ENCODE peak calls at places on chromosome 3, in nine cellular contexts. Y, Q, K, F, L, A, X, B and I are unnamed samples.

GRCh38 chr3:77541203-77541922 is 501.5 kb downstream of the ROBO2 start:
- DNase-seq in X (no peak), B (no peak), A (no peak), Y (no peak), Q (no peak), K (no peak), L (no peak), F (no peak), I (no peak)

GRCh38 chr3:185152433-185153169 is at the start of gene C3orf70:
- DNase-seq in A (peak), Q (peak), X (peak), K (peak), F (peak), L (peak), B (peak), Y (peak), I (peak)

GRCh38 chr3:142098974-142099373 is 50.4 kb downstream of the TFDP2 start:
- DNase-seq in X (no peak), K (no peak), F (no peak), Y (no peak), A (peak), L (no peak), Q (no peak), B (no peak), I (peak)

GRCh38 chr3:107235193-107235922 is 141.9 kb upstream of the CCDC54 start:
- DNase-seq in F (no peak), B (no peak), A (peak), X (peak), L (no peak), K (no peak), Y (no peak), Q (peak), I (peak)

GRCh38 chr3:54171951-54172350 is 49.6 kb downstream of the CACNA2D3 start:
- DNase-seq in X (no peak), Q (no peak), K (peak), L (no peak), F (no peak), Y (no peak), B (no peak), A (no peak), I (no peak)

GRCh38 chr3:43317461-43318316 is 31.3 kb downstream of the SNRK start:
- DNase-seq in Q (peak), Y (no peak), F (no peak), L (no peak), K (no peak), A (no peak), B (no peak), X (peak), I (no peak)

GRCh38 chr3:45929042-45929679 is 14.1 kb upstream of the CXCR6 start:
- DNase-seq in L (no peak), A (peak), F (peak), Q (no peak), K (peak), B (peak), Y (peak), X (no peak), I (peak)

GRCh38 chr3:89107461-89108035 is at the start of gene EPHA3:
- DNase-seq in Q (peak), A (peak), X (peak), L (peak), B (peak), F (peak), Y (peak), K (peak), I (peak)

GRCh38 chr3:42179110-42179725 is 86.8 kb downstream of the CCK start:
- DNase-seq in L (peak), K (no peak), Q (peak), X (peak), A (peak), F (peak), Y (peak), B (no peak), I (peak)

GRCh38 chr3:53195602-53196574 is 34.9 kb downstream of the PRKCD start:
- DNase-seq in X (no peak), Q (peak), B (peak), L (peak), F (no peak), K (peak), Y (peak), A (peak), I (peak)

GRCh38 chr3:141738636-141739363 is 702 bp downstream of the RNF7 start:
- DNase-seq in F (no peak), Q (peak), B (peak), Y (peak), X (peak), K (no peak), L (peak), A (peak), I (peak)

GRCh38 chr3:100754563-100755334 is 45.5 kb downstream of the TFG start:
- DNase-seq in Y (no peak), K (no peak), Q (no peak), A (no peak), B (no peak), X (no peak), L (no peak), F (no peak), I (no peak)

GRCh38 chr3:190424478-190425439 is 24.9 kb downstream of the TMEM207 start:
- DNase-seq in L (peak), Q (peak), X (peak), A (peak), Y (peak), B (peak), K (peak), F (no peak), I (peak)
- TF ChIP-seq CTCF in L (peak), Q (peak), X (peak), A (peak), Y (peak), B (peak), K (peak), F (no peak), I (peak)

GRCh38 chr3:7205535-7206331 is 344.8 kb downstream of the GRM7 start:
- DNase-seq in B (peak), F (no peak), A (no peak), Q (no peak), K (no peak), Y (no peak), X (no peak), L (no peak), I (no peak)
- H3K4me3 ChIP-seq in B (peak), F (peak), A (no peak), Q (no peak), K (peak), Y (no peak), X (no peak), L (no peak), I (no peak)

GRCh38 chr3:131193671-131194291 is 167.1 kb downstream of the NEK11 start:
- DNase-seq in Y (no peak), A (no peak), X (no peak), F (no peak), B (no peak), K (no peak), L (no peak), Q (peak), I (no peak)
- TF ChIP-seq CTCF in Y (no peak), A (no peak), X (no peak), F (no peak), B (no peak), K (no peak), L (no peak), Q (peak), I (peak)

DNA sequence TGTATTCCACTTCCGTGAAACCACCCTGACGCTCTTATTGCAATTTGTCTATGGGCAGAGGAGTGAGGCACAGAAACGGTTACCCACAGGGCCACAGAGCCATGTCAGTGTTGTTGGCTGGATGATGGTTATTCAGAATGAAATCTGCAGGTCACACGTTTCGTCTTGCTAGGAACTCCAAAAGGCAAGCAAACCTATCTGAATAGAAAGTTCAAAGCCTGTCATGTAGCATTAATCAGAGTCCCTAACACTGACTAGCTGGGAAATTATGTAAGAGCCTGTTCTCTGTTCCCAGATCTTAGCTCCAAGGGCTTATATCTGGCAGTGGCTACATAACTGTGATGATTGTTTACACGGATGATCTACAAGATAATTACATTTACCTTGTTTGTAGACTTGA is 1.3 kb downstream of the SYNPR start:
- DNase-seq in K (no peak), Q (no peak), F (no peak), L (no peak), X (no peak), B (no peak), A (no peak), Y (no peak), I (no peak)
- H3K4me3 ChIP-seq in K (peak), Q (no peak), F (peak), L (no peak), X (no peak), B (no peak), A (no peak), Y (no peak), I (no peak)